ENCODE peak calls at places on chromosome 13, in four cellular contexts. C is H1, G is K562, D is HepG2. L is an unnamed sample.

GRCh38 chr13:21573920-21574712 is 29.9 kb downstream of the MICU2 start:
- DNase-seq in G (no peak), D (peak), C (no peak), L (no peak)

GRCh38 chr13:111898956-111899713 is 167.8 kb upstream of the SOX1 start:
- DNase-seq in G (no peak), C (peak), D (no peak), L (no peak)

GRCh38 chr13:77026783-77027621 is at the start of gene FBXL3:
- DNase-seq in D (peak), C (peak), G (peak), L (peak)

GRCh38 chr13:30576528-30576927 is 41.2 kb upstream of the USPL1 start:
- DNase-seq in D (peak), C (no peak), G (peak), L (no peak)

GRCh38 chr13:35723061-35723461 is 246.6 kb upstream of the MAB21L1 start:
- DNase-seq in D (no peak), G (no peak), C (no peak), L (no peak)

GRCh38 chr13:22506286-22506685 is 674.5 kb upstream of the SGCG start:
- DNase-seq in D (no peak), C (no peak), G (no peak), L (no peak)

GRCh38 chr13:98050041-98050466 is 92.8 kb upstream of the FARP1 start:
- DNase-seq in D (peak), G (no peak), C (no peak), L (no peak)

GRCh38 chr13:110349239-110349638 is 42.2 kb downstream of the COL4A2 start:
- DNase-seq in G (no peak), C (no peak), D (no peak), L (no peak)

GRCh38 chr13:34346626-34347025 is 528.7 kb downstream of the RFC3 start:
- DNase-seq in D (no peak), C (no peak), G (no peak), L (no peak)

GRCh38 chr13:22562116-22562515 is 618.7 kb upstream of the SGCG start:
- DNase-seq in D (no peak), G (no peak), C (no peak), L (no peak)

GRCh38 chr13:50128406-50129048 is 113.3 kb downstream of the KCNRG start:
- DNase-seq in C (no peak), D (no peak), G (no peak), L (no peak)

GRCh38 chr13:104809483-104809882 is 1726.0 kb downstream of the EFNB2 start:
- DNase-seq in G (no peak), C (no peak), D (no peak), L (no peak)

GRCh38 chr13:114044486-114044885 is 70.6 kb upstream of the C13orf46 start:
- DNase-seq in G (no peak), C (no peak), D (no peak), L (no peak)

GRCh38 chr13:74661851-74662250 is 527.6 kb upstream of the KLF12 start:
- DNase-seq in D (no peak), C (no peak), G (no peak), L (no peak)

GRCh38 chr13:28744091-28744536 is 25.3 kb upstream of the SLC46A3 start:
- DNase-seq in D (no peak), C (peak), G (peak), L (no peak)
- TF ChIP-seq YY1 in D (no peak), C (no peak), G (no peak), L (no peak)

DNA sequence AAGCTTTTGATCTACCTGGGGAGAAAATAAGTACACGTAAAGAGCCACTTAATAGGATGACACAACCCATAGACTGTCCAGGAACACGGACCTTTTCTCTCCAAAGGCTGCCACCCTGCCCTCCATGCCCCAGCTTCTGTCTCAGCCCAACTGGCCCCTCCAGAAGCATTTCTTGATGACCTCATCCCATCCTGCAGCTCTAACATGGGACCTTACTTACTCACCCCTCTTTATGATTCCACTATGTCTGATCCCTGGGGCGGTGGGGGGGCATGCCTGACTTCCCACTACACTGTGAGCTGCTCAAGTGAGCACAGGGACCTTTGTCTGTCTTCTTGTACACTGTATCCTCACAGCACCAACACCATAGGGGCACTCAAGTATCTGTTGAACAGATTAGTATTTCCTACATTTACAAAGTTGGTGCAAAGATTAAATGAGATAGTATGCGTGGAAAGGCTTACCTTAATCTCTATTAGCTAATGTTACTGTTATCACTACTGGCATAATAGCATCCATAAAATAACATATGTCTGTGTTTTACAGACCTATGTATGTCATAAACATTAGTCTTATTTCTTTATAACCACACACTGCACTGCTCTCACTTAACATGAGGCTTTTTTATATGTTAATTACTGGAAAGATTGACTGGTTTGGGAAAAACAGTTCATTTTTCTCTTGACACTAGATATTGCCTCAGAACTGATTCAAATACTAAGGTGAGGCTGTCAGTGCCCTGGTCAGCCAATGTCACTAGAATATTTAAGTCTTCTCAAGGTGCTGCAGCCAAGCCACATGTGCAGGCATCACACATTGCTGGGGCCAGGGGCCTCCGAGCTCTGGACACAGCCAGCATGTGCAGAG is 100.9 kb downstream of the FOXO1 start:
- DNase-seq in G (no peak), D (no peak), C (no peak), L (no peak)
- TF ChIP-seq CBX5 in G (no peak), D (no peak), C (no peak), L (no peak)

GRCh38 chr13:23980160-23980551 is 82.9 kb upstream of the C1QTNF9B start:
- DNase-seq in C (peak), G (peak), D (peak), L (no peak)
- TF ChIP-seq YY1 in C (no peak), G (no peak), D (no peak), L (no peak)

GRCh38 chr13:93505104-93505952 is 278.7 kb downstream of the GPC6 start:
- DNase-seq in C (no peak), D (peak), G (no peak), L (no peak)
- TF ChIP-seq CBX5 in C (no peak), D (no peak), G (no peak), L (no peak)

DNA sequence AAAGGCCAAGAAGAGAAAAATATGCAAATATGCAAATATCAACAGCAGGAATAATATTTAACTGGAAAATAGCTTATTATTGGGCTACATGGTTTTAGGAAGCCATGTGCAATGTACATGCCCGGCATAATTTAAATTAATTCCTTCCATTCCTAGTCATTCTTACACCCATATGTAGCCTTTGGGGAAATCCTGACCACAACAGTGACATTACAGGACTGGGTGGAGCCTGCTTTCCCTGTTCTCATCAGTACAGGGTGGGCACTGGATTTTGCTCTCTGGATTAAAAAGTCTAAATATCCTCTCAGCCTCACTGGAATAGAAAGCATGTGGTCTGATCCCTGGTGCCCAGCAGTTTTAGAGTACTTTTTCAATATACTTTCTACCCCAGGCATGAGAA is 198.2 kb downstream of the DNAJC15 start:
- DNase-seq in D (no peak), G (no peak), C (no peak), L (no peak)
- TF ChIP-seq YY1 in D (no peak), G (no peak), C (no peak), L (no peak)

L was measured in GM12878.